ENCODE peak calls at places on chromosomes 12 and 14, in four cellular contexts. One of them, this sample, is unnamed.

GRCh38 chr14:94317259-94317658 is 5.9 kb downstream of the SERPINA6 start:
- DNase-seq in MV-4-11: no peak
- DNase-seq in HEK293T: no peak
- DNase-seq in ovary: no peak
- DNase-seq in this sample: no peak

GRCh38 chr14:69685217-69685616 is 73.8 kb downstream of the SUSD6 start:
- DNase-seq in MV-4-11: no peak
- DNase-seq in HEK293T: no peak
- DNase-seq in ovary: no peak
- DNase-seq in this sample: no peak

GRCh38 chr12:8081228-8081920 is 700 bp upstream of the NECAP1 start:
- DNase-seq in MV-4-11: no peak
- DNase-seq in HEK293T: no peak
- DNase-seq in ovary: no peak
- DNase-seq in this sample: no peak

GRCh38 chr14:103542545-103543088 is 13.6 kb downstream of the TRMT61A start:
- DNase-seq in MV-4-11: no peak
- DNase-seq in HEK293T: no peak
- DNase-seq in ovary: peak
- DNase-seq in this sample: no peak

GRCh38 chr14:93734086-93734822 is 54.0 kb downstream of the PRIMA1 start:
- DNase-seq in MV-4-11: no peak
- DNase-seq in HEK293T: peak
- DNase-seq in ovary: no peak
- DNase-seq in this sample: no peak

GRCh38 chr14:79543966-79544365 is 667.3 kb downstream of the DIO2 start:
- DNase-seq in MV-4-11: no peak
- DNase-seq in HEK293T: peak
- DNase-seq in ovary: no peak
- DNase-seq in this sample: no peak

GRCh38 chr12:67698711-67699603 is 50.4 kb downstream of the DYRK2 start:
- DNase-seq in MV-4-11: peak
- DNase-seq in HEK293T: no peak
- DNase-seq in ovary: no peak
- DNase-seq in this sample: no peak

GRCh38 chr14:22977684-22978486 is 4.5 kb downstream of the AJUBA start:
- DNase-seq in MV-4-11: no peak
- DNase-seq in HEK293T: no peak
- DNase-seq in ovary: peak
- DNase-seq in this sample: no peak

GRCh38 chr12:106288510-106289195 is 13.9 kb upstream of the TCP11L2 start:
- DNase-seq in MV-4-11: peak
- DNase-seq in HEK293T: no peak
- DNase-seq in ovary: no peak
- DNase-seq in this sample: peak

GRCh38 chr12:14238224-14238792 is 127.2 kb upstream of the ATF7IP start:
- DNase-seq in MV-4-11: no peak
- DNase-seq in HEK293T: no peak
- DNase-seq in ovary: no peak
- DNase-seq in this sample: no peak

GRCh38 chr14:96162265-96162664 is 42.4 kb upstream of the BDKRB2 start:
- DNase-seq in MV-4-11: no peak
- DNase-seq in HEK293T: no peak
- DNase-seq in ovary: no peak
- DNase-seq in this sample: no peak

GRCh38 chr14:34498684-34499412 is 36.8 kb upstream of the SPTSSA start:
- DNase-seq in MV-4-11: peak
- DNase-seq in HEK293T: no peak
- DNase-seq in ovary: no peak
- DNase-seq in this sample: peak

GRCh38 chr12:75558262-75558661 is 46.9 kb upstream of the KRR1 start:
- DNase-seq in MV-4-11: no peak
- DNase-seq in HEK293T: no peak
- DNase-seq in ovary: no peak
- DNase-seq in this sample: no peak

GRCh38 chr14:103656758-103657133 is 27.7 kb downstream of the KLC1 start:
- DNase-seq in MV-4-11: no peak
- DNase-seq in HEK293T: no peak
- DNase-seq in ovary: no peak
- DNase-seq in this sample: no peak

GRCh38 chr14:77140937-77141591 is 527 bp downstream of the ZDHHC22 start:
- DNase-seq in MV-4-11: no peak
- DNase-seq in HEK293T: peak
- DNase-seq in ovary: no peak
- DNase-seq in this sample: no peak

GRCh38 chr14:103518416-103519042 is 4.1 kb downstream of the CKB start:
- DNase-seq in MV-4-11: peak
- DNase-seq in HEK293T: peak
- DNase-seq in ovary: peak
- DNase-seq in this sample: no peak

GRCh38 chr14:90387201-90387600 is 9.6 kb upstream of the CALM1 start:
- DNase-seq in MV-4-11: no peak
- DNase-seq in HEK293T: no peak
- DNase-seq in ovary: no peak
- DNase-seq in this sample: no peak

GRCh38 chr12:14394317-14395058 is 29.0 kb downstream of the ATF7IP start:
- DNase-seq in MV-4-11: peak
- DNase-seq in HEK293T: peak
- DNase-seq in ovary: no peak
- DNase-seq in this sample: peak

GRCh38 chr12:27828196-27828595 is 48.2 kb upstream of the MANSC4 start:
- DNase-seq in MV-4-11: no peak
- DNase-seq in HEK293T: no peak
- DNase-seq in ovary: no peak
- DNase-seq in this sample: no peak

This sample was measured in HCT116.